ENCODE peak calls at places on chromosomes 7 and 10, in five cellular contexts. One of them, this sample, is unnamed.

GRCh38 chr10:30059209-30060107 is at the start of gene JCAD:
- DNase-seq in H1: peak
- DNase-seq in A549: peak
- DNase-seq in K562: peak
- DNase-seq in HepG2: no peak
- DNase-seq in this sample: peak

GRCh38 chr10:17747883-17748550 is 4.0 kb upstream of the TMEM236 start:
- DNase-seq in HepG2: peak
- DNase-seq in H1: no peak
- DNase-seq in A549: peak
- DNase-seq in K562: no peak
- DNase-seq in this sample: no peak

GRCh38 chr10:120799849-120800248 is 51.3 kb upstream of the WDR11 start:
- DNase-seq in K562: no peak
- DNase-seq in A549: no peak
- DNase-seq in HepG2: no peak
- DNase-seq in H1: no peak
- DNase-seq in this sample: no peak

GRCh38 chr10:58107506-58107905 is 160.2 kb downstream of the IPMK start:
- DNase-seq in A549: peak
- DNase-seq in K562: no peak
- DNase-seq in HepG2: no peak
- DNase-seq in H1: no peak
- DNase-seq in this sample: no peak

GRCh38 chr10:5168897-5169296 is 16.1 kb downstream of the AKR1C8 start:
- DNase-seq in HepG2: peak
- DNase-seq in K562: no peak
- DNase-seq in A549: no peak
- DNase-seq in H1: no peak
- DNase-seq in this sample: no peak

GRCh38 chr10:84784749-84785148 is 456.4 kb downstream of the CCSER2 start:
- DNase-seq in A549: no peak
- DNase-seq in H1: no peak
- DNase-seq in K562: no peak
- DNase-seq in HepG2: no peak
- DNase-seq in this sample: no peak

GRCh38 chr7:151917791-151918311 is 38.4 kb upstream of the GALNTL5 start:
- DNase-seq in K562: no peak
- DNase-seq in A549: peak
- DNase-seq in HepG2: no peak
- DNase-seq in H1: no peak
- DNase-seq in this sample: no peak

GRCh38 chr10:120462018-120462682 is 5.1 kb downstream of the PLPP4 start:
- DNase-seq in H1: no peak
- DNase-seq in HepG2: no peak
- DNase-seq in A549: no peak
- DNase-seq in K562: no peak
- DNase-seq in this sample: no peak

GRCh38 chr7:114087674-114088539 is 169.1 kb upstream of the PPP1R3A start:
- DNase-seq in HepG2: no peak
- DNase-seq in K562: no peak
- DNase-seq in H1: peak
- DNase-seq in A549: no peak
- DNase-seq in this sample: peak

GRCh38 chr10:63129888-63130287 is 3.2 kb upstream of the NRBF2 start:
- DNase-seq in H1: no peak
- DNase-seq in K562: no peak
- DNase-seq in HepG2: no peak
- DNase-seq in A549: no peak
- DNase-seq in this sample: no peak

GRCh38 chr7:45697576-45698136 is 123.5 kb downstream of the ADCY1 start:
- DNase-seq in A549: no peak
- DNase-seq in H1: no peak
- DNase-seq in HepG2: no peak
- DNase-seq in K562: no peak
- DNase-seq in this sample: no peak

GRCh38 chr7:90900640-90901353 is 304.7 kb downstream of the CDK14 start:
- DNase-seq in A549: no peak
- DNase-seq in H1: no peak
- DNase-seq in K562: no peak
- DNase-seq in HepG2: peak
- DNase-seq in this sample: peak

GRCh38 chr10:62234284-62234605 is 34.4 kb downstream of the RTKN2 start:
- DNase-seq in A549: no peak
- DNase-seq in HepG2: no peak
- DNase-seq in H1: no peak
- DNase-seq in K562: no peak
- DNase-seq in this sample: no peak

GRCh38 chr10:111316607-111317006 is 239.8 kb downstream of the ADRA2A start:
- DNase-seq in K562: no peak
- DNase-seq in A549: no peak
- DNase-seq in HepG2: no peak
- DNase-seq in H1: no peak
- DNase-seq in this sample: no peak

GRCh38 chr10:34079702-34080484 is 735.2 kb downstream of the PARD3 start:
- DNase-seq in H1: no peak
- DNase-seq in K562: no peak
- DNase-seq in A549: no peak
- DNase-seq in HepG2: no peak
- DNase-seq in this sample: no peak

GRCh38 chr7:73704640-73705550 is 14.6 kb downstream of the STX1A start:
- DNase-seq in H1: no peak
- DNase-seq in K562: no peak
- DNase-seq in A549: peak
- DNase-seq in HepG2: no peak
- DNase-seq in this sample: no peak

GRCh38 chr10:74683621-74684114 is 142.7 kb upstream of the KAT6B start:
- DNase-seq in A549: no peak
- DNase-seq in H1: no peak
- DNase-seq in K562: no peak
- DNase-seq in HepG2: peak
- DNase-seq in this sample: no peak

DNA sequence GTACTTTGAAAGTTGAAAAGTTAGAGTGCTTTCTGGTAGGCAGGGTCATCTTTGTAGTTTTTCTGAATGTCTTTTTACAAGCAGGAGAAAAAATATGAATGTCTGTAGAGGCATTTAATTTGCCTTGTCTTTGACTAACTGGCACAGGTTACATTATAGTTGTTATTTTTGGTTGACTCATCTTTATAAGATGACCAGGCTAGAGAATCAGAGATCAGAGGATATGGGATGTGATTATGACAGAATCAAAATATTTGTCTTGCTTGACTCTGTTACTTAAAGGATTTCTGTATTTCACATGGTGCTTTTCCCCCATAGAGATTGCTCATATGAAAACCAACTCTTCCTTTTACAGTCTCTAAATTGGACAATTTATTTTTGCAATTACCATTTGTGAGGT is 2.4 kb downstream of the ZMYND11 start:
- DNase-seq in H1: no peak
- DNase-seq in K562: no peak
- DNase-seq in HepG2: no peak
- DNase-seq in A549: no peak
- DNase-seq in this sample: peak
- TF ChIP-seq JUN in H1: no peak
- TF ChIP-seq JUN in K562: no peak
- TF ChIP-seq JUN in HepG2: no peak
- TF ChIP-seq JUN in A549: no peak
- TF ChIP-seq JUN in this sample: no peak

GRCh38 chr7:30898411-30898810 is 13.2 kb upstream of the AQP1 start:
- DNase-seq in H1: no peak
- DNase-seq in K562: no peak
- DNase-seq in HepG2: no peak
- DNase-seq in A549: no peak
- DNase-seq in this sample: peak
- H3K4me2 ChIP-seq in H1: no peak
- H3K4me2 ChIP-seq in K562: no peak
- H3K4me2 ChIP-seq in HepG2: no peak
- H3K4me2 ChIP-seq in A549: no peak
- H3K4me2 ChIP-seq in this sample: no peak

GRCh38 chr10:106043833-106044232 is 1120.7 kb downstream of the SORCS1 start:
- DNase-seq in K562: no peak
- DNase-seq in A549: no peak
- DNase-seq in HepG2: no peak
- DNase-seq in H1: no peak
- DNase-seq in this sample: no peak

DNA sequence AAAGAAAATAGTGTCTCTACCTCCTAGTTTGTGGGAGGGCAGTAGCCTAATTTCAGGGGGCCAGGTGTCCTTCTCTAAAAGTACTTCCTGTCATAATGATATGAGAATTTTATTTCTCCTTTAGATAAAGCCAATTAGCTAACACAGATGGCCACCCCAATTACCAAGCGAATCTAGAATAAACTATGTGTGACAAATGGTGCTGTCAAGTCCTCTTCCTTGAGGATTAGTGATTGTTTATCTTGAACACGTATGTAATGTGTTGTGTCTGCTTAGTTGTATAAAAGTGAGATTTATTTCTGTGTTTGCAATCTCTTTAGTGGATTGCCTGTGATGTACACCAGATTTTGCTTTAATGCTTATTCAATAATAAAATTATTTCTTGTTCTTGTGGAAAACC is 1120.0 kb downstream of the SORCS1 start:
- DNase-seq in A549: no peak
- DNase-seq in K562: no peak
- DNase-seq in HepG2: no peak
- DNase-seq in H1: no peak
- DNase-seq in this sample: no peak
- TF ChIP-seq JUN in A549: no peak
- TF ChIP-seq JUN in K562: no peak
- TF ChIP-seq JUN in HepG2: no peak
- TF ChIP-seq JUN in H1: no peak
- TF ChIP-seq JUN in this sample: no peak

DNA sequence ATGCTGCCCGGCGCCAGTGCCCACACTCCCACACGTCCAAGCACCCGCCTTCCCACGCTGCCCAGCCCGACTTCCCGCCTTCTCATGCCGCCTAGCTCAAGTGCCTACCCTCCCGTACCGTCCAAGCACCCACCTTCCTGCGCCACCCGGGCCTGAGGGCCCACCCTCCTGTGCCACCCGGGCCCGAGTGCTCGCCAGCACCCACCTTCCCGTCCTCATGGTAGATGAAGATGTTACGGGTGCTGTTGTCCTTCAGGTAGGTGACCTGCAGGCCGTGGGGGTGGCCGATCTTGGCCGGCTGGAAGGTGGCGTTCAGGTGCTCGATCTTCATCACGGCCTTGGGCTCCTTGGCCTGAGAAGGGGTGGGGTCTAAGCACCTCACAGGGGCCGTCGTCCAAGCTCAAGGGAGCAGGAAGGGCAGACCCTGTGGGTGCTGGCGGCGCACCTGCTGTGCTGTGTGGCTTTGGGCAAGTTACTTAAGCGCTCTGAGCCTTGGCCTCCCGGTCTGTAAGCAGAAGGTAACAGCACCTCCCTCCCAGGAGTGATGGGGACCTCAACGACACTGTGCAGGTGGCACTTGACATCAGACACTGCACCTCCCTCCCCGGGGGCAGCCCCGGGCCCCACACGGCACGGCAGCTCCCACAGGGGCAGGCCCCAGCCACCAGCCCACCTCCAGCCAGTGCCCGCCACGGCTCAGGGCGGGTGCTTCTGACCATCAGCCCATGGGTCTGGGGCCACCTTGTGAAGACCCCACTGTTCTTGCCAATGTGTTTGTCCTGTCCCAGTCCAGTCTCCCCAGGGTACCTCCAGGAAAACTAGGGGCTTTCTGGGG is 27.8 kb downstream of the GET4 start:
- DNase-seq in K562: no peak
- DNase-seq in H1: no peak
- DNase-seq in HepG2: no peak
- DNase-seq in A549: no peak
- DNase-seq in this sample: no peak
- H3K4me2 ChIP-seq in K562: peak
- H3K4me2 ChIP-seq in H1: no peak
- H3K4me2 ChIP-seq in HepG2: no peak
- H3K4me2 ChIP-seq in A549: peak
- H3K4me2 ChIP-seq in this sample: no peak

GRCh38 chr10:28246023-28246422 is 56.8 kb downstream of the MPP7 start:
- DNase-seq in HepG2: no peak
- DNase-seq in K562: no peak
- DNase-seq in H1: no peak
- DNase-seq in A549: no peak
- DNase-seq in this sample: no peak

GRCh38 chr10:28243923-28244322 is 58.9 kb downstream of the MPP7 start:
- DNase-seq in A549: no peak
- DNase-seq in H1: no peak
- DNase-seq in HepG2: no peak
- DNase-seq in K562: no peak
- DNase-seq in this sample: no peak

GRCh38 chr10:28242560-28243204 is 60.2 kb downstream of the MPP7 start:
- DNase-seq in H1: no peak
- DNase-seq in HepG2: peak
- DNase-seq in A549: no peak
- DNase-seq in K562: no peak
- DNase-seq in this sample: no peak

GRCh38 chr10:28240400-28240799 is 62.5 kb downstream of the MPP7 start:
- DNase-seq in A549: no peak
- DNase-seq in HepG2: no peak
- DNase-seq in K562: no peak
- DNase-seq in H1: no peak
- DNase-seq in this sample: no peak

GRCh38 chr10:28241766-28242399 is 61.0 kb downstream of the MPP7 start:
- DNase-seq in A549: peak
- DNase-seq in K562: peak
- DNase-seq in H1: no peak
- DNase-seq in HepG2: peak
- DNase-seq in this sample: peak
- TF ChIP-seq JUN in A549: no peak
- TF ChIP-seq JUN in K562: no peak
- TF ChIP-seq JUN in H1: no peak
- TF ChIP-seq JUN in HepG2: no peak
- TF ChIP-seq JUN in this sample: no peak

DNA sequence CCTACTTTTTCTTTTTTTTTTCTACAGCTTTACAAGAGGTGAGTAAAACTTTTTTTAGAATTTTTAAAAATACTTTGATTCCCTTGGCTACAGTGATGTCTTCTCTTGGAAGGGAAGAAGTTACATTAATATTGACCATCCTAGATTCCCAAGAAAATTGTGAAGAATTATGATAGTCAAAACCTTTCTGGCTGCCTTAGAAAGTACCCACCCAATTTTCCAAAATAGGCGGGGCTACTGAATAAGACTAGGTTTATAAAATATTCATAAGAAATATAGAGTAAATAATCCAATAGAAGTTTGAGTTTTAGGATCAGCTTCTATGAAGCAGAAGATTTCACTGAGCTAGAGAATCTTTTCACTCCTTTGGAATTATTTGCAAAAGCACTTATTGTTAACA is 3.0 kb downstream of the COL1A2 start:
- DNase-seq in HepG2: no peak
- DNase-seq in K562: no peak
- DNase-seq in H1: no peak
- DNase-seq in A549: no peak
- DNase-seq in this sample: no peak
- H3K4me2 ChIP-seq in HepG2: no peak
- H3K4me2 ChIP-seq in K562: no peak
- H3K4me2 ChIP-seq in H1: no peak
- H3K4me2 ChIP-seq in A549: no peak
- H3K4me2 ChIP-seq in this sample: no peak

GRCh38 chr7:158432369-158433270 is 155.0 kb downstream of the PTPRN2 start:
- DNase-seq in A549: peak
- DNase-seq in K562: no peak
- DNase-seq in H1: no peak
- DNase-seq in HepG2: peak
- DNase-seq in this sample: no peak
- TF ChIP-seq JUN in A549: no peak
- TF ChIP-seq JUN in K562: no peak
- TF ChIP-seq JUN in H1: no peak
- TF ChIP-seq JUN in HepG2: no peak
- TF ChIP-seq JUN in this sample: no peak

This sample was measured in endothelial cell of umbilical vein.